ENCODE peak calls at places on chromosomes 16 and 17, in four cellular contexts. O is A673; E is CD8-positive, alpha-beta T cell; K is aorta. G is an unnamed sample.

GRCh38 chr16:57873218-57873617 is 70.9 kb upstream of the KIFC3 start:
- DNase-seq in O (no peak), K (no peak), E (no peak), G (no peak)

GRCh38 chr16:10834130-10834529 is 15.5 kb upstream of the TVP23A start:
- DNase-seq in K (no peak), O (no peak), E (no peak), G (no peak)

GRCh38 chr17:50149425-50150353 is 788 bp downstream of the PPP1R9B start:
- DNase-seq in O (peak; percentile 74), E (no peak), K (peak; percentile 77), G (peak; percentile 85)

GRCh38 chr16:54651440-54651839 is 279.2 kb upstream of the IRX5 start:
- DNase-seq in E (no peak), O (no peak), K (no peak), G (no peak)

GRCh38 chr16:56689171-56689570 is 6.9 kb downstream of the MT1X start:
- DNase-seq in O (peak; percentile 58), E (no peak), K (no peak), G (no peak)

GRCh38 chr16:56625140-56625942 is at the start of gene MT1E:
- DNase-seq in K (peak; percentile 84), O (peak; percentile 70), E (no peak), G (peak; percentile 88)

GRCh38 chr16:87439926-87440325 is 47.8 kb downstream of the MAP1LC3B start:
- DNase-seq in K (no peak), E (no peak), O (no peak), G (no peak)

GRCh38 chr16:84496991-84497390 is 7.5 kb downstream of the MEAK7 start:
- DNase-seq in E (no peak), K (no peak), O (no peak), G (no peak)

GRCh38 chr16:27355610-27356009 is 41.8 kb downstream of the IL4R start:
- DNase-seq in E (no peak), O (peak; percentile 71), K (peak; percentile 77), G (peak; percentile 64)

GRCh38 chr16:57024894-57025680 is 35.7 kb downstream of the NLRC5 start:
- DNase-seq in K (no peak), O (no peak), E (no peak), G (no peak)

GRCh38 chr17:82370471-82371332 is 863 bp upstream of the UTS2R start:
- DNase-seq in E (no peak), O (no peak), K (no peak), G (peak; percentile 34)

GRCh38 chr17:67474081-67474661 is 97.1 kb downstream of the PITPNC1 start:
- DNase-seq in O (no peak), K (no peak), E (no peak), G (no peak)

GRCh38 chr17:41717408-41718286 is 5.5 kb downstream of the GAST start:
- DNase-seq in K (no peak), E (no peak), O (no peak), G (no peak)

GRCh38 chr16:84884311-84885023 is 64.7 kb downstream of the CRISPLD2 start:
- DNase-seq in E (no peak), K (no peak), O (no peak), G (no peak)

GRCh38 chr16:75433732-75434413 is 570 bp upstream of the CFDP1 start:
- DNase-seq in O (peak; percentile 90), K (peak; percentile 69), E (no peak), G (peak; percentile 63)

GRCh38 chr16:57938484-57938883 is 32.4 kb downstream of the CNGB1 start:
- DNase-seq in O (no peak), K (no peak), E (no peak), G (no peak)

GRCh38 chr17:68455756-68456528 is 1.4 kb downstream of the WIPI1 start:
- DNase-seq in E (no peak), K (no peak), O (no peak), G (no peak)

GRCh38 chr16:84268661-84269060 is 26.0 kb upstream of the WFDC1 start:
- DNase-seq in E (no peak), K (no peak), O (no peak), G (no peak)

GRCh38 chr16:89200850-89201466 is 621 bp upstream of the SLC22A31 start:
- DNase-seq in O (no peak), E (no peak), K (peak; percentile 38), G (peak; percentile 51)

GRCh38 chr16:79768594-79768993 is 168.1 kb upstream of the MAF start:
- DNase-seq in K (no peak), O (no peak), E (no peak), G (no peak)

DNA sequence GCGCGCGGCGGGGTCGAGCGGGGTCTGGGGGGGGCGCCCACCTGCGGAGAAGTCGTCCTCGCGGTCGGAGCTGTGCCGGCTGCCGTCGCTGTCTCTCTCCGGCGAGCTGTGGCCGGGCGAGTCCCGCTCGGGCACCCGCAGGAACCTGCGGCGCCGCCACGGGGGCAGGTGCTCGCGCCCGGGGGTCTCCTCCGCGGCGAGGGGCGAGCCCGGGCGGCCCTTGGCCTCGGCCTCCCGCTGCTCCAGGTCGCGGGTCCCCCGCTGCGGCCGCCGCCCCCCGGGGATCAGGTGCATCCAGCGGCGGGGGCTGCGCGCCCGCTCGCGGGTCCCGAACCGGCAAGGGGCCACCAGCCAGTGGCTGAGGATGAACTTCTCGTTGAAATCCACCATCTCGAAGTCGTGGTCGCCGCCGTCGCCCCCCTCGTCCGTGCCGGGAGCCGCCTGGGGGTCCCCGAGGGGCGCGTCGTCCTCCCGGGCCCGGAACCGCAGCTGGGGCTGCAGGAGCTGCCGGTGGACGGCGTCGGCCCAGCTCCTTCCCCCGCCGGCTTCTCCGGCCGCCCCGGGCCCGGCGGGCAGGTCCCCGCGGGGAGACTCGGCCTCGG is 41.4 kb upstream of the BHLHA9 start:
- DNase-seq in O (no peak), E (no peak), K (no peak), G (peak; percentile 51)
- H3K4me3 ChIP-seq in O (peak overlapping the region; percentile 45), E (peak overlapping the region; percentile 8), K (no peak overlapping the region), G (peak overlapping the region; percentile 70)

GRCh38 chr17:17226451-17227265 is 10.3 kb downstream of the FLCN start:
- DNase-seq in E (no peak), K (no peak), O (no peak), G (no peak)

GRCh38 chr17:17224137-17224536 is 12.8 kb downstream of the FLCN start:
- DNase-seq in O (no peak), K (no peak), E (no peak), G (no peak)

GRCh38 chr17:17227608-17228520 is 9.1 kb downstream of the FLCN start:
- DNase-seq in E (no peak), K (no peak), O (peak; percentile 71), G (no peak)

GRCh38 chr17:17223736-17224135 is 13.2 kb downstream of the FLCN start:
- DNase-seq in E (no peak), K (no peak), O (no peak), G (no peak)

GRCh38 chr17:17225901-17226300 is 11.1 kb downstream of the FLCN start:
- DNase-seq in E (no peak), O (no peak), K (no peak), G (no peak)
- H3K4me3 ChIP-seq in E (no peak overlapping the region), O (no peak overlapping the region), K (no peak overlapping the region), G (no peak overlapping the region)

GRCh38 chr17:62627904-62628603 is 584 bp downstream of the MRC2 start:
- DNase-seq in O (peak; percentile 87), K (peak; percentile 79), E (no peak), G (peak; percentile 63)

GRCh38 chr17:62628845-62629555 is 1.5 kb downstream of the MRC2 start:
- DNase-seq in E (no peak), K (peak; percentile 73), O (no peak), G (no peak)

GRCh38 chr17:62631086-62631935 is 3.8 kb downstream of the MRC2 start:
- DNase-seq in E (no peak), O (no peak), K (no peak), G (no peak)

GRCh38 chr17:62630365-62631085 is 3.1 kb downstream of the MRC2 start:
- DNase-seq in O (no peak), K (no peak), E (no peak), G (no peak)

DNA sequence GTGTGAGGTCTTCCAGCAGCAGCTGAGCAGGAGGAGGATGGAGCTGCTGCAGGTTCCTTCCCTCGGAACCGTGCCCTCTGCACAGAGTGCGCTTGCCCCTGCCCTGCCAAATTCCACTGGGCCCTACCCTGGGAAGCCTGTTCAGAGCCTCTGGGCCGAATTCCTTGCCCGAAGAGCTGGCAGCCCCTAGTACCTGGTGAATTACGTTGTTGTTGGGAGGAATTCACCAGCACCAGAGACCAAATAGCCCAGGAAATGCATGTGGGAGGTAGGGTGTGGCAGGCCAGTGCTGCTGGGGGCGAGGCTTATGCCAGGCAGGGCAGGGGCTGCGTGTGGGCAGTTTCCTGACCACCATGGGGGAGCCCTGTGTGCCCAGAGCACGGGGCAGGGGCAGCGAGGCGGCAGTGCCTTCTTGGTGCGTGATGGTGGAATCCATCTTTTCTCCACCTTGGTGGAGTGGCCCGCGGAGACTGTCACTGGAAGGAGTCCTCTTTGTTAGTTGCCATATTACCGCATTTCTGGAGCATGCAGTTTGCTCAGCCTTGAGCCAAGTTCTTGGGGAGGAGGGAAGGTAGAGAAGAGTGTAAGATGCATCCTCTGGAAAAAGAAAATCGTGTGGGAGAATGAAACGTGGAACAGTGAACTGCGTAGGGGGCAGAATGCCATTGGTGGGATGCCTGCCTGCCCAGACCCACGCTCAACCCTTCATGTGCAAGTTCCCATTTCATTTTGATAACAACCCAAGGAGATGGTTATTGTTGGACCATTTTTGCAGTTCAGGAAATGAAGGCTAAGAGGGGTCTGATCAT is 2.3 kb downstream of the MRC2 start:
- DNase-seq in K (no peak), O (no peak), E (no peak), G (no peak)
- H3K4me3 ChIP-seq in K (no peak overlapping the region), O (peak overlapping the region; percentile 88), E (no peak overlapping the region), G (peak overlapping the region; percentile 68)

GRCh38 chr17:30503558-30503957 is 26.4 kb downstream of the GOSR1 start:
- DNase-seq in O (no peak), E (no peak), K (no peak), G (no peak)

GRCh38 chr17:30506423-30506822 is 29.2 kb downstream of the GOSR1 start:
- DNase-seq in E (no peak), O (no peak), K (no peak), G (no peak)

GRCh38 chr17:30505868-30506417 is 28.7 kb downstream of the GOSR1 start:
- DNase-seq in K (no peak), E (no peak), O (no peak), G (no peak)
- H3K4me3 ChIP-seq in K (no peak overlapping the region), E (no peak overlapping the region), O (no peak overlapping the region), G (no peak overlapping the region)

DNA sequence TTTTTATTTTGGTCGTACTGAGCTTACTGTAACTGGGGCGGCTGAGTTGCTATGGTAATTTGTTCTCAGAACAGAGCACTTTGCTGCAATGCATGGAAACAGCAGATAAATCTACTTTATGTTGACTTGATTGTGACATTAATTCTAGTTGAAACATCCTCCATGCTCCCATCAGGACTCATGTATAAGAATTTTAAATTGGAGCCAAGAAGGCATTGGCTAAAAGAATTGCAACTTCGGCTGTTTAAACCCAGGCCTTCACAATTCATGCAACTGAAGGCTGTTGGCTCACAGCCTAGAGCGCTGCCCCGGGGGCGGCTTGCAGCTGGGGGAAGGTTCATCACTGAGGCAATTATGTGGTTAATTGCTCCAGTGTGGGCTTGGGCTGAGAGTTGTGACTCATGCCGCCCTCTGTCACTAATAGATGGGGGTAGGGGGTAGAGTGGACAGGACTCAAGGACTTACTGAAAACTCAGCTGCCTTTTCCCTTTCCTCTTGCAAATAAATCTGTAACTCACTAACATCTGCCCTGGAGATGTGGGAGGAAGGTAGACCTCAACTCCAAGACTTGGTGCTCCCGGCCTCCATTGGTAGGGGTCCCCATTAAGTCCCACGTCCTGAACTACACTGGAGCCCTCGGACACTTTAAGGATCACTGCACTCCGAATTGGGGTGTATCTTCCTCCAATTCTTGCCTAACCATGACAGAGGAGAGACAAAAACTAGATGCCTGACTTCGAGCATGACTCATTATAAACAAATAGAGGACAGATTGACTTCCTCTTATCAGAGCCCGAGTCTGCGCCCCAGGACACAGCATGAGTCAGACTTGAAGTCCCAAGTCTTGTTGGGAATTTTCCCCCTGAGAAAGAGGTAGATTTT is 37.5 kb downstream of the ERCC4 start:
- DNase-seq in K (peak; percentile 81), O (peak; percentile 87), E (no peak), G (peak; percentile 78)
- H3K4me3 ChIP-seq in K (peak overlapping the region; percentile 40), O (peak overlapping the region; percentile 15), E (no peak overlapping the region), G (peak overlapping the region; percentile 27)